ENCODE peak calls at places on chromosomes 5 and 9, in eight cellular contexts. U is astrocyte, C is SJSA1, Z is right atrium auricular region, A is HAP-1, L is endothelial cell of umbilical vein, J is upper lobe of right lung, Y is left ventricle myocardium inferior. B is an unnamed sample. For H3K36me3, the result is how much of the 10 kb centered on the place peaks cover.

GRCh38 chr9:99162759-99163364 is 57.9 kb downstream of the TGFBR1 start:
- DNase-seq in U (peak), C (no peak), Z (no peak), A (no peak), L (peak), J (no peak), Y (no peak), B (no peak)

GRCh38 chr9:128254855-128255759 is 20.7 kb downstream of the GOLGA2 start:
- DNase-seq in U (no peak), C (peak), Z (no peak), A (peak), L (peak), J (peak), Y (peak), B (no peak)

GRCh38 chr9:131239307-131239975 is 36.9 kb downstream of the FAM78A start:
- DNase-seq in U (no peak), C (no peak), Z (no peak), A (no peak), L (no peak), J (no peak), Y (no peak), B (no peak)

GRCh38 chr5:112895682-112896081 is 26.3 kb downstream of the REEP5 start:
- DNase-seq in U (no peak), C (no peak), Z (no peak), A (no peak), L (no peak), J (no peak), Y (no peak), B (no peak)

GRCh38 chr5:26813235-26813634 is 225.2 kb downstream of the CDH9 start:
- DNase-seq in U (no peak), C (no peak), Z (no peak), A (no peak), L (no peak), J (no peak), Y (no peak), B (no peak)

GRCh38 chr5:16901038-16901644 is 34.9 kb downstream of the MYO10 start:
- DNase-seq in U (no peak), C (no peak), Z (no peak), A (no peak), L (no peak), J (no peak), Y (no peak), B (no peak)

GRCh38 chr9:109519366-109519765 is 21.3 kb upstream of the PTPN3 start:
- DNase-seq in U (no peak), C (no peak), Z (no peak), A (no peak), L (no peak), J (no peak), Y (no peak), B (no peak)

GRCh38 chr5:179345429-179346321 is at the start of gene ADAMTS2:
- DNase-seq in U (no peak), C (no peak), Z (no peak), A (peak), L (no peak), J (no peak), Y (peak), B (peak)

GRCh38 chr5:154464435-154464834 is 13.6 kb downstream of the HAND1 start:
- DNase-seq in U (no peak), C (no peak), Z (no peak), A (no peak), L (no peak), J (no peak), Y (no peak), B (no peak)

GRCh38 chr9:80020530-80020929 is 448.8 kb downstream of the TLE4 start:
- DNase-seq in U (no peak), C (no peak), Z (no peak), A (no peak), L (no peak), J (no peak), Y (no peak), B (no peak)

GRCh38 chr5:107092695-107093094 is 578.0 kb downstream of the EFNA5 start:
- DNase-seq in U (no peak), C (no peak), Z (no peak), A (no peak), L (no peak), J (no peak), Y (no peak), B (no peak)

GRCh38 chr5:9544502-9545300 is 1.2 kb downstream of the SEMA5A start:
- DNase-seq in U (peak), C (peak), Z (peak), A (peak), L (peak), J (peak), Y (peak), B (peak)

GRCh38 chr5:22560115-22560514 is 293.0 kb downstream of the CDH12 start:
- DNase-seq in U (peak), C (no peak), Z (no peak), A (no peak), L (peak), J (no peak), Y (no peak), B (no peak)

GRCh38 chr5:161535762-161536161 is 10.8 kb downstream of the GABRB2 start:
- DNase-seq in U (no peak), C (no peak), Z (no peak), A (no peak), L (no peak), J (no peak), Y (no peak), B (no peak)

GRCh38 chr5:129361441-129362025 is 98.6 kb upstream of the ADAMTS19 start:
- DNase-seq in U (no peak), C (no peak), Z (no peak), A (no peak), L (peak), J (no peak), Y (no peak), B (no peak)

GRCh38 chr5:131548190-131548589 is 86.8 kb downstream of the RAPGEF6 start:
- DNase-seq in U (no peak), C (no peak), Z (no peak), A (no peak), L (peak), J (no peak), Y (no peak), B (no peak)

GRCh38 chr9:132351404-132352050 is 3.3 kb downstream of the SETX start:
- DNase-seq in U (no peak), C (no peak), Z (no peak), A (no peak), L (no peak), J (no peak), Y (no peak), B (no peak)

GRCh38 chr9:99235874-99236627 is 14.0 kb downstream of the SEC61B start:
- DNase-seq in U (no peak), C (no peak), Z (no peak), A (no peak), L (no peak), J (no peak), Y (no peak), B (no peak)

GRCh38 chr5:124963236-124963929 is 216.9 kb upstream of the ZNF608 start:
- DNase-seq in U (peak), C (no peak), Z (no peak), A (peak), L (no peak), J (no peak), Y (no peak), B (no peak)

GRCh38 chr5:1494780-1495524 is 28.8 kb downstream of the LPCAT1 start:
- DNase-seq in U (no peak), C (no peak), Z (no peak), A (no peak), L (no peak), J (no peak), Y (no peak), B (peak)

GRCh38 chr5:171795381-171795780 is 9.8 kb downstream of the SMIM23 start:
- DNase-seq in U (no peak), C (no peak), Z (no peak), A (no peak), L (no peak), J (no peak), Y (no peak), B (no peak)

GRCh38 chr9:109751253-109751652 is 28.7 kb upstream of the PALM2AKAP2 start:
- DNase-seq in U (peak), C (peak), Z (no peak), A (no peak), L (no peak), J (no peak), Y (no peak), B (no peak)

GRCh38 chr9:95107001-95107749 is 210.3 kb downstream of the FANCC start:
- DNase-seq in U (peak), C (peak), Z (no peak), A (no peak), L (peak), J (peak), Y (no peak), B (no peak)

GRCh38 chr9:93827545-93828330 is 127.4 kb downstream of the BARX1 start:
- DNase-seq in U (peak), C (no peak), Z (peak), A (peak), L (peak), J (peak), Y (no peak), B (peak)

GRCh38 chr9:81266674-81267073 is 422.7 kb downstream of the TLE1 start:
- DNase-seq in U (peak), C (no peak), Z (no peak), A (no peak), L (no peak), J (no peak), Y (no peak), B (no peak)

GRCh38 chr5:72539038-72539437 is 31.8 kb upstream of the ZNF366 start:
- DNase-seq in U (no peak), C (no peak), Z (no peak), A (no peak), L (no peak), J (no peak), Y (no peak), B (no peak)

GRCh38 chr9:4750021-4750673 is 9.1 kb upstream of the AK3 start:
- DNase-seq in U (peak), C (no peak), Z (no peak), A (no peak), L (peak), J (no peak), Y (no peak), B (peak)

GRCh38 chr5:58122157-58122556 is 337.7 kb downstream of the PLK2 start:
- DNase-seq in U (no peak), C (no peak), Z (no peak), A (no peak), L (no peak), J (no peak), Y (no peak), B (no peak)

GRCh38 chr5:162274684-162275083 is 207.1 kb downstream of the GABRG2 start:
- DNase-seq in U (no peak), C (no peak), Z (no peak), A (no peak), L (no peak), J (no peak), Y (no peak), B (no peak)

GRCh38 chr9:115938479-115938878 is 215.1 kb upstream of the PAPPA start:
- DNase-seq in U (no peak), C (no peak), Z (no peak), A (no peak), L (no peak), J (no peak), Y (no peak), B (no peak)

GRCh38 chr9:35618854-35619799 is 914 bp upstream of the CD72 start:
- DNase-seq in U (no peak), C (no peak), Z (no peak), A (no peak), L (no peak), J (no peak), Y (no peak), B (no peak)

GRCh38 chr9:121261107-121261460 is 6.9 kb upstream of the GSN start:
- DNase-seq in U (no peak), C (peak), Z (no peak), A (peak), L (peak), J (no peak), Y (no peak), B (no peak)

GRCh38 chr5:10595305-10595677 is 31.4 kb downstream of the ANKRD33B start:
- DNase-seq in U (peak), C (peak), Z (peak), A (no peak), L (no peak), J (no peak), Y (no peak), B (no peak)

GRCh38 chr9:69141851-69142250 is 32.2 kb upstream of the TJP2 start:
- DNase-seq in U (no peak), C (peak), Z (no peak), A (no peak), L (peak), J (no peak), Y (no peak), B (no peak)

GRCh38 chr5:59579101-59579885 is 314.2 kb downstream of the PDE4D start:
- DNase-seq in U (no peak), C (no peak), Z (no peak), A (no peak), L (no peak), J (no peak), Y (no peak), B (no peak)

GRCh38 chr9:134967547-134967930 is 49.8 kb upstream of the FCN1 start:
- DNase-seq in U (no peak), C (no peak), Z (no peak), A (no peak), L (no peak), J (peak), Y (no peak), B (no peak)

DNA sequence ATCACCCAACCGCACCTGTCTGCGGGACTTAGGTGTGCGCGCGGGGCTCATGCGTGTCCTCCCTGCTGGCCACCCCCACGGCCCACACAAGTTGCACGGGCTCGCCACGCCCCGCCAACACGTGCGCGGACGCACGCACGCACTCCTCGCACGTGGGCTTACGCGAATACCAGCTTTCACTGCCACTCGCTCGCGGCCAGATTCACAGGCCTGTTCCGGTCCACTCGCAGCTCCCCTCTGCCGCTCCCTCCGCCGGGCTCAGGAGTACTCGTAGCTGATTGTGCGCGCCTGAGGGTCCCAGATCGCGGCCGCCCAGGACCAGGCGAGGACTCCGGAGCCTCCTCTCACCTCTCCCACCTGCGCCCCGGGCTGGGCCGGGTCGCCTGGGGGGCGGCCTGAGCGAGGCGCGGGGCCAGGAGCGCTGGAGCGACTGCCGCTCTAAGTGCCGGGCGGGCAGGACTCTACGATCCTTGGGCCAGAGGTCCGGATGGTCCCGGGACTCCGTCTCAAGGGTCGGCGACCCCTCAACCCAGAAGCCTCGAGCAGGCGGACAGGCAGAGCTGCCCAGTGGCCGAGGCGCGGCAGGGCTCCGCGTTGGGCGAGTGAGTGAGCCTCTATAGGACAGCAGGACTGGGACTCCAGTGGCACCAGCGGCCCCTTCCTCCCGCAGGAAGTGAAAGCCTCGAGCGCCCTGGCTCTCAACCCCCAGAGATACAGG is 3.4 kb downstream of the PCDHGC5 start:
- DNase-seq in U (no peak), C (no peak), Z (no peak), A (no peak), L (no peak), J (no peak), Y (no peak), B (no peak)
- H3K36me3 ChIP-seq in U (under half), C (under half), Z (under half), A (under half), L (under half), J (under half), Y (under half), B (under half)

DNA sequence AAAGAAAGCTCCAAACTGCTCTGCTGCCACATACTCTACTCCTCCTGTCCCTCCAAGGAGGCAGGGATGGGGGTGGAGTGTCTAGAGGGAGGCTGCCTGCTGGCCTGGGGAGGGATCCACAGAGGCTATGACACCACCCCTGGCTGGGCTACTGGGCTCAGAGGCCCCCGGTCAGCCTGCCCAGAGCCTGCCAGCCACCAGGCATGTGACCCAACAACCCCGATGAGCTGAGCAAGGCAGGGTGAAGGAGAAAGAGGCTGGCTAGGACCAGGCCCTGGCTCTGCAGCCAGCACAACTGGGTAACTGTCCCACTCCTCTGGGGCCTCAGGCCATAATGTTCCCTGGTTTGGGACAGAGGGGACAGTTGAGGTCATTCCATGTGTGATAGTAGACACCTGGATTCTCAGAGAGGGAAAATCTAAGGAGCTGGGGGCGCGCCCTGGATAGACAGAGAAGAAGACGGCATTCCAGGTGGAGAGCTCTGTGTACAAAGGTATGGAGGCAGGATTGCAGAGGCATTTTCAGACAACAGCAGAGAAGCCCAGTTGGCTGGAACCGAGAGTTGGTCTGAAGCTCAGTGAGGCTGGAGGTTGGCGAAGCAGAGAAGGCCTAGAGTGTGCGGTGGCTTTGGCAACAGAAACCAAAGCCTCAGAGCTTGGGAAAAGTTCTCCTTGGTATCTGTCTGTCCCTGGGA is 33.8 kb upstream of the IL17B start:
- DNase-seq in U (no peak), C (no peak), Z (no peak), A (no peak), L (no peak), J (peak), Y (no peak), B (no peak)
- H3K36me3 ChIP-seq in U (under half), C (half or more), Z (under half), A (under half), L (under half), J (under half), Y (under half), B (under half)

GRCh38 chr5:32127759-32128158 is 46.4 kb downstream of the GOLPH3 start:
- DNase-seq in U (no peak), C (no peak), Z (no peak), A (no peak), L (no peak), J (no peak), Y (no peak), B (no peak)
- H3K36me3 ChIP-seq in U (under half), C (under half), Z (under half), A (under half), L (under half), J (half or more), Y (under half), B (under half)

GRCh38 chr5:75362474-75362975 is 25.5 kb downstream of the HMGCR start:
- DNase-seq in U (no peak), C (no peak), Z (no peak), A (no peak), L (no peak), J (no peak), Y (no peak), B (no peak)
- H3K36me3 ChIP-seq in U (under half), C (under half), Z (under half), A (half or more), L (under half), J (half or more), Y (half or more), B (under half)

DNA sequence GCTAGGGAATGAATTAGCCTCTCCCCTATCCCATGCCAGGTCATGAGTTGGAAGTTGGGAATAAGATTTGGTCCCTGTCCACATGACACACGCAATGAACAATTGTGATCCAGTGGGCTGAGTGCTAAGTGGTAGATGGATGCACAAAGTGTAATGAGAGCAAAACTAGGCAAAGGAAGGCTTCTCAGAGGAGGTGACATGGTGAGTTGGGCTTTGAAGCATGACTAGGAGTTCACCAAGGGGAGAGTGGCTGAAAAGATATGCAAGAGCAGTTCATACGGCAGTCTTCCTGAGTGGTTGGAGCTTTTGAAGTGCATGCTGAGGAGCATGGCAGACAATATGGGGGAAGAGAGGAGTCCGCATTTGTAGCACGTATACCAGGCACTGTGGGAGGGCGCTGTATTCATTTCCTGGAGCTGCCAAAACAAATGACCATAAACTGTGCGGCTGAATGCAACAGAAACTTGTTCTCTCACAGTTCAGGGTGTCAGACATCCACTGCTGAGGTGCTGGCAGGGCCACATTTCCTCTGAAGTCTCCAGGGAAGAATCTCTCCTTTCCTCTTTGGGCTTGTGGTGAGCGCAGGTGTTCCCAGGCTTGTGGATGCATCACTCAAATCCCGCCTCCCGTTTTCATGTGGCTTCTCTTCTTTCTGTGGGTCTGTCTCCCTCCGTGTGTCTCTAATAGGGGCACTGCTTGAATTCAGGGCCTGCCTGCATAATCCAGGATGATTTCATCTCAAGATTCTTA is 49.5 kb downstream of the NSG2 start:
- DNase-seq in U (no peak), C (no peak), Z (no peak), A (no peak), L (no peak), J (no peak), Y (no peak), B (no peak)
- H3K36me3 ChIP-seq in U (under half), C (under half), Z (under half), A (under half), L (under half), J (under half), Y (under half), B (under half)

DNA sequence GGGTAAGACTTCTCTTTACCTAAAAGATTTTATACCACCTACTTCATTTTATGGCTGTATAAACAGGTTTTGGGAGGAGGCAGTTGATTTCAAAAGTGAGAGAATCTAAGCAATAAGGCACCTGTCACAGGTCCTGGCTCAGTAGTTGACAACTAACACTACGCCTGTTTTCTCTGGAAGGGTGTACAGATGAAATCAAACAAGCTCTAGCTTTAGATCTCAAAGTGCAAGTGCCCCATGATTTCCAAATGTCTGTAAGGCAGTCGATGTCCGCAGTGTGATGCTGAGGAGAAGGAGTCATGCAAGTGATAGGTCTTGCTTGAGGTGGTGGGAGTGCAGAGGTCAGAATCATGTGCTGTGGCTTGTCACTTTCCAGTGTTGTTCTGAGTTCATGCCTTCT is 66.1 kb downstream of the GPR21 start:
- DNase-seq in U (no peak), C (no peak), Z (no peak), A (no peak), L (no peak), J (no peak), Y (no peak), B (no peak)
- H3K36me3 ChIP-seq in U (under half), C (half or more), Z (half or more), A (under half), L (under half), J (half or more), Y (half or more), B (under half)

GRCh38 chr9:97312556-97312955 is 5.1 kb downstream of the CCDC180 start:
- DNase-seq in U (no peak), C (no peak), Z (no peak), A (no peak), L (no peak), J (no peak), Y (no peak), B (no peak)

GRCh38 chr9:97314503-97314902 is 7.0 kb downstream of the CCDC180 start:
- DNase-seq in U (no peak), C (no peak), Z (no peak), A (no peak), L (no peak), J (no peak), Y (no peak), B (no peak)

GRCh38 chr9:97313243-97313642 is 5.8 kb downstream of the CCDC180 start:
- DNase-seq in U (no peak), C (no peak), Z (no peak), A (no peak), L (no peak), J (peak), Y (no peak), B (no peak)

GRCh38 chr9:97312101-97312500 is 4.6 kb downstream of the CCDC180 start:
- DNase-seq in U (no peak), C (no peak), Z (no peak), A (no peak), L (no peak), J (peak), Y (no peak), B (no peak)

GRCh38 chr9:97313746-97314145 is 6.3 kb downstream of the CCDC180 start:
- DNase-seq in U (no peak), C (no peak), Z (no peak), A (no peak), L (no peak), J (no peak), Y (no peak), B (no peak)
- H3K36me3 ChIP-seq in U (under half), C (under half), Z (under half), A (under half), L (under half), J (under half), Y (half or more), B (under half)